ENCODE peak calls at places on chromosomes 6 and 20, in five cellular contexts. One of them, this sample, is unnamed.

GRCh38 chr6:109382576-109383437 is 540 bp upstream of the CD164 start:
- DNase-seq in stromal cell of bone marrow: peak
- DNase-seq in naive thymus-derived CD8-positive, alpha-beta T cell: peak
- DNase-seq in CD8-positive, alpha-beta T cell: peak
- DNase-seq in hypothalamus: peak
- DNase-seq in this sample: peak

GRCh38 chr6:45971287-45971686 is 44.4 kb downstream of the CLIC5 start:
- DNase-seq in stromal cell of bone marrow: no peak
- DNase-seq in naive thymus-derived CD8-positive, alpha-beta T cell: no peak
- DNase-seq in CD8-positive, alpha-beta T cell: no peak
- DNase-seq in hypothalamus: no peak
- DNase-seq in this sample: no peak

GRCh38 chr6:135146160-135146920 is 34.8 kb upstream of the MYB start:
- DNase-seq in stromal cell of bone marrow: no peak
- DNase-seq in naive thymus-derived CD8-positive, alpha-beta T cell: no peak
- DNase-seq in CD8-positive, alpha-beta T cell: no peak
- DNase-seq in hypothalamus: no peak
- DNase-seq in this sample: peak

GRCh38 chr6:158647501-158647900 is 2.4 kb upstream of the SYTL3 start:
- DNase-seq in stromal cell of bone marrow: no peak
- DNase-seq in naive thymus-derived CD8-positive, alpha-beta T cell: no peak
- DNase-seq in CD8-positive, alpha-beta T cell: no peak
- DNase-seq in hypothalamus: no peak
- DNase-seq in this sample: peak

GRCh38 chr20:48153523-48153922 is 368.2 kb upstream of the SULF2 start:
- DNase-seq in stromal cell of bone marrow: no peak
- DNase-seq in naive thymus-derived CD8-positive, alpha-beta T cell: no peak
- DNase-seq in CD8-positive, alpha-beta T cell: no peak
- DNase-seq in hypothalamus: no peak
- DNase-seq in this sample: peak

GRCh38 chr6:111661541-111662041 is 55.9 kb upstream of the TRAF3IP2 start:
- DNase-seq in stromal cell of bone marrow: no peak
- DNase-seq in naive thymus-derived CD8-positive, alpha-beta T cell: no peak
- DNase-seq in CD8-positive, alpha-beta T cell: no peak
- DNase-seq in hypothalamus: no peak
- DNase-seq in this sample: peak

GRCh38 chr20:47334022-47334551 is 22.4 kb downstream of the ZMYND8 start:
- DNase-seq in stromal cell of bone marrow: peak
- DNase-seq in naive thymus-derived CD8-positive, alpha-beta T cell: no peak
- DNase-seq in CD8-positive, alpha-beta T cell: no peak
- DNase-seq in hypothalamus: no peak
- DNase-seq in this sample: peak

GRCh38 chr6:27894839-27895762 is 17.1 kb downstream of the OR2B2 start:
- DNase-seq in stromal cell of bone marrow: peak
- DNase-seq in naive thymus-derived CD8-positive, alpha-beta T cell: peak
- DNase-seq in CD8-positive, alpha-beta T cell: peak
- DNase-seq in hypothalamus: no peak
- DNase-seq in this sample: peak

GRCh38 chr6:80316655-80317332 is 210.3 kb downstream of the BCKDHB start:
- DNase-seq in stromal cell of bone marrow: no peak
- DNase-seq in naive thymus-derived CD8-positive, alpha-beta T cell: no peak
- DNase-seq in CD8-positive, alpha-beta T cell: no peak
- DNase-seq in hypothalamus: no peak
- DNase-seq in this sample: no peak

GRCh38 chr20:680638-681037 is 5.0 kb upstream of the SCRT2 start:
- DNase-seq in stromal cell of bone marrow: no peak
- DNase-seq in naive thymus-derived CD8-positive, alpha-beta T cell: no peak
- DNase-seq in CD8-positive, alpha-beta T cell: no peak
- DNase-seq in hypothalamus: no peak
- DNase-seq in this sample: no peak

GRCh38 chr6:49535795-49536194 is 14.7 kb upstream of the C6orf141 start:
- DNase-seq in stromal cell of bone marrow: no peak
- DNase-seq in naive thymus-derived CD8-positive, alpha-beta T cell: no peak
- DNase-seq in CD8-positive, alpha-beta T cell: no peak
- DNase-seq in hypothalamus: no peak
- DNase-seq in this sample: no peak

GRCh38 chr6:111730835-111731234 is 125.2 kb upstream of the TRAF3IP2 start:
- DNase-seq in stromal cell of bone marrow: no peak
- DNase-seq in naive thymus-derived CD8-positive, alpha-beta T cell: no peak
- DNase-seq in CD8-positive, alpha-beta T cell: no peak
- DNase-seq in hypothalamus: peak
- DNase-seq in this sample: no peak

GRCh38 chr6:148240463-148240845 is 102.2 kb upstream of the SASH1 start:
- DNase-seq in stromal cell of bone marrow: peak
- DNase-seq in naive thymus-derived CD8-positive, alpha-beta T cell: no peak
- DNase-seq in CD8-positive, alpha-beta T cell: no peak
- DNase-seq in hypothalamus: no peak
- DNase-seq in this sample: no peak

GRCh38 chr20:58312836-58313235 is 3.3 kb downstream of the RAB22A start:
- DNase-seq in stromal cell of bone marrow: no peak
- DNase-seq in naive thymus-derived CD8-positive, alpha-beta T cell: no peak
- DNase-seq in CD8-positive, alpha-beta T cell: no peak
- DNase-seq in hypothalamus: no peak
- DNase-seq in this sample: no peak

GRCh38 chr6:7727951-7728854 is 2.3 kb downstream of the BMP6 start:
- DNase-seq in stromal cell of bone marrow: no peak
- DNase-seq in naive thymus-derived CD8-positive, alpha-beta T cell: no peak
- DNase-seq in CD8-positive, alpha-beta T cell: no peak
- DNase-seq in hypothalamus: no peak
- DNase-seq in this sample: peak

GRCh38 chr6:46490425-46491200 is 636 bp downstream of the RCAN2 start:
- DNase-seq in stromal cell of bone marrow: no peak
- DNase-seq in naive thymus-derived CD8-positive, alpha-beta T cell: no peak
- DNase-seq in CD8-positive, alpha-beta T cell: no peak
- DNase-seq in hypothalamus: peak
- DNase-seq in this sample: peak

GRCh38 chr20:19661717-19662637 is 96.1 kb upstream of the RIN2 start:
- DNase-seq in stromal cell of bone marrow: peak
- DNase-seq in naive thymus-derived CD8-positive, alpha-beta T cell: peak
- DNase-seq in CD8-positive, alpha-beta T cell: no peak
- DNase-seq in hypothalamus: no peak
- DNase-seq in this sample: peak

GRCh38 chr6:44002071-44002590 is 125.1 kb downstream of the MRPL14 start:
- DNase-seq in stromal cell of bone marrow: no peak
- DNase-seq in naive thymus-derived CD8-positive, alpha-beta T cell: no peak
- DNase-seq in CD8-positive, alpha-beta T cell: no peak
- DNase-seq in hypothalamus: no peak
- DNase-seq in this sample: peak

GRCh38 chr6:31814677-31815024 is 432 bp downstream of the HSPA1L start:
- DNase-seq in stromal cell of bone marrow: peak
- DNase-seq in naive thymus-derived CD8-positive, alpha-beta T cell: peak
- DNase-seq in CD8-positive, alpha-beta T cell: peak
- DNase-seq in hypothalamus: peak
- DNase-seq in this sample: peak

GRCh38 chr6:145075425-145075824 is 659.9 kb downstream of the EPM2A start:
- DNase-seq in stromal cell of bone marrow: no peak
- DNase-seq in naive thymus-derived CD8-positive, alpha-beta T cell: no peak
- DNase-seq in CD8-positive, alpha-beta T cell: no peak
- DNase-seq in hypothalamus: no peak
- DNase-seq in this sample: no peak

GRCh38 chr6:147077251-147077650 is 127.0 kb upstream of the STXBP5 start:
- DNase-seq in stromal cell of bone marrow: no peak
- DNase-seq in naive thymus-derived CD8-positive, alpha-beta T cell: no peak
- DNase-seq in CD8-positive, alpha-beta T cell: no peak
- DNase-seq in hypothalamus: peak
- DNase-seq in this sample: no peak

GRCh38 chr6:82246370-82246769 is 1.2 kb downstream of the IBTK start:
- DNase-seq in stromal cell of bone marrow: no peak
- DNase-seq in naive thymus-derived CD8-positive, alpha-beta T cell: peak
- DNase-seq in CD8-positive, alpha-beta T cell: no peak
- DNase-seq in hypothalamus: no peak
- DNase-seq in this sample: no peak